ENCODE peak calls at places on chromosomes 3 and 15, in four cellular contexts. J is nephron progenitor cell; Q is bronchial epithelial cell; U is activated CD8-positive, alpha-beta T cell treated with anti-CD3 and anti-CD28 coated beads for 36 hours. Z is an unnamed sample.

GRCh38 chr3:127749787-127750225 is 72.5 kb downstream of the MGLL start:
- DNase-seq in J (no peak), Q (no peak), U (no peak), Z (peak)

GRCh38 chr3:116367761-116368395 is 77.4 kb downstream of the LSAMP start:
- DNase-seq in J (no peak), Q (no peak), U (no peak), Z (no peak)

GRCh38 chr3:70471464-70472342 is 159.3 kb upstream of the MDFIC2 start:
- DNase-seq in J (no peak), Q (no peak), U (no peak), Z (no peak)

GRCh38 chr3:60048447-60048848 is 998.6 kb upstream of the CFAP20DC start:
- DNase-seq in J (no peak), Q (no peak), U (peak), Z (no peak)

GRCh38 chr3:160566499-160566898 is 1.1 kb upstream of the KPNA4 start:
- DNase-seq in J (no peak), Q (no peak), U (no peak), Z (no peak)

GRCh38 chr3:149542375-149543312 is 68.1 kb downstream of the TM4SF4 start:
- DNase-seq in J (no peak), Q (no peak), U (no peak), Z (no peak)

GRCh38 chr15:44861917-44862316 is 94.6 kb upstream of the TERB2 start:
- DNase-seq in J (no peak), Q (no peak), U (no peak), Z (no peak)

GRCh38 chr3:192273611-192274010 is 453.7 kb downstream of the FGF12 start:
- DNase-seq in J (no peak), Q (peak), U (no peak), Z (no peak)

GRCh38 chr3:24156466-24156865 is 211.4 kb downstream of the NR1D2 start:
- DNase-seq in J (no peak), Q (peak), U (no peak), Z (no peak)

GRCh38 chr15:33142708-33143107 is 51.8 kb downstream of the FMN1 start:
- DNase-seq in J (no peak), Q (no peak), U (no peak), Z (peak)

GRCh38 chr3:55440406-55440708 is 46.7 kb downstream of the WNT5A start:
- DNase-seq in J (no peak), Q (no peak), U (no peak), Z (no peak)

GRCh38 chr3:55443346-55443745 is 43.8 kb downstream of the WNT5A start:
- DNase-seq in J (no peak), Q (no peak), U (no peak), Z (no peak)

GRCh38 chr3:55439657-55440405 is 47.3 kb downstream of the WNT5A start:
- DNase-seq in J (no peak), Q (no peak), U (no peak), Z (no peak)

GRCh38 chr3:55445551-55445950 is 41.6 kb downstream of the WNT5A start:
- DNase-seq in J (peak), Q (no peak), U (no peak), Z (no peak)

DNA sequence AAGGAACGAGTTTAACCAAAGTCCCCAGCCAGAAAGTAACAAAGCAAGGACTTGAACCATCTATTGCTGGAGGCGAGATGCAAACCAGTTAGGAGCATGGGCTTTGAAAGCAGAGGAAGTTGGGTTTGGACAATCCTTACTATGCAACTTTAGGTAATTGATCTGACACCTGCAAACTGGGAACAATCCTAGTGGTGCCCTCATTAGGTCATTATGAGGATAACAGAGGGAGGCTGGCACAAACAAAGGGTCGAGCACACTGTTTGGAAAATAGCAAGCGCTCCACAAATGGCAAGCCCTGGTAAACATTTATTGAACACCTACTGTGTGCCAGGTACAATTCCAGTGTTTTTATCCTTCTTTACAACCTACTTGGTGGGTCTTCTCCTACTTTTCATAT is 45.6 kb downstream of the WNT5A start:
- DNase-seq in J (no peak), Q (no peak), U (no peak), Z (no peak)
- TF ChIP-seq CTCF in J (no peak), Q (no peak), U (no peak), Z (no peak)

GRCh38 chr15:40367038-40367672 is 9.1 kb downstream of the DISP2 start:
- DNase-seq in J (no peak), Q (no peak), U (no peak), Z (no peak)

GRCh38 chr15:40366204-40367037 is 8.4 kb downstream of the DISP2 start:
- DNase-seq in J (no peak), Q (no peak), U (no peak), Z (no peak)

GRCh38 chr15:40369474-40369869 is 11.5 kb downstream of the DISP2 start:
- DNase-seq in J (no peak), Q (no peak), U (no peak), Z (no peak)

GRCh38 chr15:40368701-40369473 is 10.9 kb downstream of the DISP2 start:
- DNase-seq in J (no peak), Q (no peak), U (no peak), Z (no peak)

DNA sequence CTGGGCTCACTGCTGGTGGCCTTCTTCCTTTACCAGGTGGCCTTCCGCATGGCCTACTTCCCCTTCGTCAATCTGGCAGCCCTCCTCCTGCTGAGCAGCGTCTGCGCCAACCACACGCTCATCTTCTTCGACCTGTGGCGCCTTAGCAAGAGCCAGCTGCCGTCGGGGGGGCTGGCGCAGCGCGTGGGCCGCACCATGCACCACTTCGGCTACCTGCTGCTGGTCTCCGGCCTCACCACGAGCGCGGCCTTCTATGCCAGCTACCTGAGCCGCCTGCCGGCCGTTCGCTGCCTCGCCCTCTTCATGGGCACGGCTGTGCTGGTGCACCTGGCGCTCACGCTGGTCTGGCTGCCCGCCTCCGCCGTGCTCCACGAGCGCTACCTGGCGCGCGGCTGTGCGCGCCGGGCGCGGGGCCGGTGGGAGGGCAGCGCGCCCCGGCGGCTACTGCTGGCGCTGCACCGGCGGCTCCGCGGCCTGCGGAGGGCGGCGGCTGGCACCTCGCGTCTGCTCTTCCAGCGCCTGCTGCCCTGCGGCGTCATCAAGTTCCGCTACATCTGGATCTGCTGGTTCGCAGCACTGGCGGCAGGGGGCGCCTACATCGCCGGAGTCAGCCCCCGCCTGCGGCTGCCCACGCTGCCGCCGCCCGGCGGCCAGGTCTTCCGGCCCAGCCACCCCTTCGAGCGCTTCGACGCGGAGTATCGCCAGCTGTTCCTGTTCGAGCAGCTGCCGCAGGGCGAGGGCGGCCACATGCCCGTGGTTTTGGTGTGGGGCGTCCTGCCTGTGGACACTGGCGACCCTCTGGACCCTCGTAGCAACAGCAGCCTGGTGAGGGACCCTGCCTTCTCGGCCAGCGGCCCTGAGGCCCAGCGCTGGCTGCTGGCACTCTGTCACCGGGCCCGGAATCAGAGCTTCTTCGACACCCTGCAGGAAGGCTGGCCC is 9.9 kb downstream of the DISP2 start:
- DNase-seq in J (peak), Q (peak), U (peak), Z (peak)
- TF ChIP-seq CTCF in J (peak), Q (peak), U (peak), Z (peak)

GRCh38 chr3:46897829-46898320 is 20.4 kb downstream of the PTH1R start:
- DNase-seq in J (peak), Q (no peak), U (no peak), Z (no peak)
- TF ChIP-seq CTCF in J (no peak), Q (no peak), U (no peak), Z (no peak)

DNA sequence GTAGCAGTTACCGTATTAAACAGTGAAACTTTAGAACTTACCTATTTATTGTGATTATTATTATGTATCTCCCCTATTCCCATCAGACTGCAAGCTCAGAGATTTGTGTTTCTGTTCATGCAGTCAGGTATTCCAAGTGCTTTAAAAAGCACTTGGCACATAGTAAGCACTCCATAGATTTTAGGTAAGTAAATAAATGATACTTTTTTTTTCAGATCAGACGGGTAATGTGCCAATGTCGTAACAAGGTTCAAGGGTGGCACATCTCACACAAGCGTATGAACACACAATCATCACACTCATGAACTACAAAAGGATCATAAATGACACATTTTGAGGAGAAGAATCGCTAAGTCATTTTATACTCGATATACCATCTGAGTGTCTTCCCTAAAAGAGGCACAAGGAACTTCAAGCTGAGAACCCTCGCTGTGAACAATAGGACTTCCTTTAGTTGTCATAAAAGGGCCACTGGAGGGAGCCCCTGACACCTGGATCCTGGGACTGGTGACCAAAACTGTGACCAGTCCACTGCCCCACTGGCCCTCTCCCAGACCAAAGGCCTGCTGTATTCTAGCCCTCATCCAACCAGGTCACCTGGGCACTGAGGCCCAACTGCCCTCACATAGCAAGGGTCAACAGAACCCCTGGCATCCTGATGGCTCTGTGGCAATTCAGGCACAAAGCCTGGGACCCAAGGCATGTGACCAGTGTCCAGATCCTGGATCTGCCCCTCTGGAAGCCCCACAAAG is 32.1 kb downstream of the KIF9 start:
- DNase-seq in J (peak), Q (peak), U (peak), Z (peak)
- TF ChIP-seq CTCF in J (peak), Q (peak), U (peak), Z (no peak)

DNA sequence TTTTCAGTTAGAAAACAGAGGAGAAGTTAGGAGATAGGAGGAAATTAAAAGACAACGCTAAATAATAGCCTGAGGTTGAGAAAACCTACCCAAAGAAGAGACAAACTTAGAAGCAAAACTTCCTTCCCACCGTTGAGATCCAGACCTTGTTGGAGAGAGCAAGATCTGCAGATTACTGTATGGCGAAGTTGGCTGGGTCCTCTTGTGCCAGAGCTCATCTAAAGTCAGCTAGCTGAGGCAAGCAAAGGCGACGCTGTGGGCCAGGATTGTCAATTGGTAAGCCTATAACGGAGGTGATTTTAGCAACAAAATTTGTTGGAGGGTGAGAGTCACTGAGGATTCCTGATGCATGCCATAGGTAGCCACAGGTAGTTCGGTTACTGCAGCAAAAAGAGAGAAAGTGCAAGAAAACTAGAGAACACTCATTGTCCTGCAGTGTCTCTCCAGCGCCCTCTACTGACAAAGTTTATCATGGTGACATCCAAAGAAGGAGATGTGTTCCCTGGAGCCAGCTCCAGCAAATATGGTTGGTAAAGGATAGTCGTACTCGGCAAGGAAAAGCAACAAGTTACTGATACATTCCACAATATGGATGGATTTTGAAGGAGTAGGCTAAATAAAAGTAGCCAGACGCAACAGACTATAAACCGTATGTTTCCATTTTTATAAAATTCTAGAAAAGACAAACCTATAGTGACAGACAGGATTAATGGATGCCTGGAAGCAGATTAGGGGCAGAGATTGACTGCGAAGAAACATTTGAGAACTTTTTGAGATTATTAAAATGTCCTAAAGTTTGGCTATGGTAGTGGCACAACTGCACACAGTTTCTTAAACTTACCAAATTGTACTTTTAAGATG is 9.8 kb upstream of the OR5K4 start:
- DNase-seq in J (peak), Q (peak), U (peak), Z (peak)
- TF ChIP-seq CTCF in J (peak), Q (peak), U (peak), Z (peak)